ENCODE peak calls at places on chromosome 18, in five cellular contexts. N is pancreas, O is HepG2, E is GM23338, G is cardiac fibroblast. Y is an unnamed sample.
A peak's percentile ranks its signal among the peaks of the same experiment; 100 is the strongest.

GRCh38 chr18:37778417-37779165 is 213.0 kb upstream of the CELF4 start:
- DNase-seq in E (peak; percentile 92), O (peak; percentile 37), G (peak; percentile 57), N (peak; percentile 79), Y (peak; percentile 8)

GRCh38 chr18:12027046-12027445 is 45.7 kb downstream of the IMPA2 start:
- DNase-seq in E (no peak), G (no peak), O (no peak), N (peak; percentile 91), Y (no peak)

GRCh38 chr18:75070625-75071483 is 138.1 kb downstream of the PTGR3 start:
- DNase-seq in G (peak; percentile 59), N (no peak), O (peak; percentile 74), E (no peak), Y (peak; percentile 64)

GRCh38 chr18:23772327-23772920 is 83.2 kb downstream of the LAMA3 start:
- DNase-seq in E (no peak), O (no peak), G (no peak), N (no peak), Y (no peak)

GRCh38 chr18:56748698-56749268 is 97.6 kb downstream of the WDR7 start:
- DNase-seq in G (peak; percentile 65), E (peak; percentile 64), N (no peak), O (peak; percentile 18), Y (peak; percentile 64)

GRCh38 chr18:33184918-33185317 is 255.6 kb downstream of the CCDC178 start:
- DNase-seq in O (no peak), G (no peak), E (peak; percentile 66), N (no peak), Y (no peak)

GRCh38 chr18:50769463-50769862 is 50.4 kb downstream of the MRO start:
- DNase-seq in E (no peak), N (no peak), G (no peak), O (no peak), Y (no peak)

GRCh38 chr18:35619468-35619867 is 37.9 kb downstream of the GALNT1 start:
- DNase-seq in O (no peak), G (peak; percentile 18), E (no peak), N (no peak), Y (no peak)

GRCh38 chr18:77042583-77042982 is 90.0 kb downstream of the MBP start:
- DNase-seq in O (no peak), N (no peak), G (no peak), E (no peak), Y (no peak)

GRCh38 chr18:13613099-13613498 is 113.3 kb downstream of the FAM210A start:
- DNase-seq in G (no peak), O (no peak), E (no peak), N (no peak), Y (no peak)

GRCh38 chr18:475202-475624 is 25.3 kb downstream of the COLEC12 start:
- DNase-seq in G (peak; percentile 93), N (no peak), O (peak; percentile 49), E (peak; percentile 86), Y (peak; percentile 73)

GRCh38 chr18:28075501-28075900 is 101.4 kb downstream of the CDH2 start:
- DNase-seq in G (no peak), O (peak; percentile 31), E (no peak), N (no peak), Y (peak; percentile 54)

GRCh38 chr18:40470753-40471152 is 1484.3 kb upstream of the PIK3C3 start:
- DNase-seq in E (no peak), O (no peak), N (no peak), G (no peak), Y (no peak)

GRCh38 chr18:9130806-9131205 is 5.8 kb upstream of the ANKRD12 start:
- DNase-seq in E (no peak), N (no peak), O (no peak), G (no peak), Y (no peak)

GRCh38 chr18:1013951-1014350 is 109.3 kb downstream of the ADCYAP1 start:
- DNase-seq in E (no peak), N (no peak), O (no peak), G (peak; percentile 7), Y (no peak)

GRCh38 chr18:35713545-35713944 is 132.0 kb downstream of the GALNT1 start:
- DNase-seq in N (no peak), O (no peak), E (no peak), G (peak; percentile 47), Y (peak; percentile 84)

GRCh38 chr18:34028341-34028740 is 196.4 kb downstream of the NOL4 start:
- DNase-seq in E (no peak), O (no peak), G (no peak), N (no peak), Y (no peak)

GRCh38 chr18:21316296-21316695 is 74.3 kb downstream of the GREB1L start:
- DNase-seq in N (no peak), O (no peak), G (no peak), E (no peak), Y (no peak)

GRCh38 chr18:61531182-61531581 is 198.0 kb downstream of the CDH20 start:
- DNase-seq in O (no peak), N (no peak), E (no peak), G (no peak), Y (peak; percentile 52)

GRCh38 chr18:50298443-50299284 is 11.2 kb upstream of the CXXC1 start:
- DNase-seq in G (no peak), E (peak; percentile 46), O (no peak), N (peak; percentile 73), Y (no peak)

GRCh38 chr18:56789004-56789888 is 138.1 kb downstream of the WDR7 start:
- DNase-seq in E (peak; percentile 81), O (peak; percentile 33), G (peak; percentile 62), N (no peak), Y (no peak)

GRCh38 chr18:14930076-14930475 is 182.1 kb downstream of the ANKRD30B start:
- DNase-seq in E (no peak), N (no peak), O (no peak), G (no peak), Y (no peak)

GRCh38 chr18:21958707-21959457 is 210.5 kb upstream of the GATA6 start:
- DNase-seq in N (no peak), O (no peak), G (no peak), E (no peak), Y (no peak)

GRCh38 chr18:54284967-54285785 is 15.9 kb downstream of the POLI start:
- DNase-seq in E (no peak), N (no peak), O (no peak), G (peak; percentile 42), Y (peak; percentile 75)

GRCh38 chr18:23885750-23886149 is 128.8 kb upstream of the TTC39C start:
- DNase-seq in N (no peak), G (no peak), E (no peak), O (no peak), Y (no peak)

GRCh38 chr18:13868501-13869271 is 44.7 kb downstream of the MC5R start:
- DNase-seq in N (no peak), O (no peak), E (peak; percentile 69), G (no peak), Y (no peak)

GRCh38 chr18:24602156-24602555 is 141.7 kb downstream of the HRH4 start:
- DNase-seq in N (no peak), O (no peak), G (no peak), E (no peak), Y (no peak)

GRCh38 chr18:31045599-31045998 is 3.1 kb upstream of the DSC3 start:
- DNase-seq in G (no peak), N (no peak), E (no peak), O (peak; percentile 9), Y (no peak)

GRCh38 chr18:74631242-74632087 is 33.8 kb downstream of the ZNF407 start:
- DNase-seq in E (no peak), N (no peak), O (no peak), G (peak; percentile 71), Y (peak; percentile 56)

GRCh38 chr18:28267878-28268625 is 91.1 kb upstream of the CDH2 start:
- DNase-seq in G (peak; percentile 49), O (no peak), N (no peak), E (no peak), Y (no peak)

GRCh38 chr18:70292628-70293027 is 3.8 kb downstream of the SOCS6 start:
- DNase-seq in G (no peak), O (no peak), N (no peak), E (no peak), Y (no peak)
- H3K4me3 ChIP-seq in G (no peak overlapping the region), O (no peak overlapping the region), N (no peak overlapping the region), E (no peak overlapping the region), Y (no peak overlapping the region)

DNA sequence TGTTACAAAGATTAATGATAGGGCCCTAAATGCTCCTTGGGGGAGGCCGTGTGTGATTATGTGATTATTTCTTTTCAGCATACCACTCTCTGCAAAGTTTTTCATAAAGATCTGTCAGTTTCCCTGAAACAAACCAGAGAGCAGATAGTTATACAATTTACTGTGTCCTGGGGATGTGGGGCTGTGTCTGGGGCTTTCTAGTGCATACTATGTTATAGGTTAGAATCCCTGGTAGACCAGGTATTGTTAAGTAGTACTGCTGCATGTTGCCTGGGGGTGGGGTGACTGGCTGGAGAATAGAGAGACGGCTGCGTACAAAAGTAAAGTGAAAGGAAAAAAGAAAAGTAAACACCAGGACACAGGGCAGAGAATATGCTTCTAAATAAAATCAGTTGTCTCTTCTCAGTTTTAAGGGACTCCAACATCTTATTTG is 3.3 kb upstream of the CCBE1 start:
- DNase-seq in E (no peak), G (no peak), N (no peak), O (no peak), Y (no peak)
- TF ChIP-seq CTCF in E (no peak), G (no peak), N (no peak), O (no peak), Y (no peak)

DNA sequence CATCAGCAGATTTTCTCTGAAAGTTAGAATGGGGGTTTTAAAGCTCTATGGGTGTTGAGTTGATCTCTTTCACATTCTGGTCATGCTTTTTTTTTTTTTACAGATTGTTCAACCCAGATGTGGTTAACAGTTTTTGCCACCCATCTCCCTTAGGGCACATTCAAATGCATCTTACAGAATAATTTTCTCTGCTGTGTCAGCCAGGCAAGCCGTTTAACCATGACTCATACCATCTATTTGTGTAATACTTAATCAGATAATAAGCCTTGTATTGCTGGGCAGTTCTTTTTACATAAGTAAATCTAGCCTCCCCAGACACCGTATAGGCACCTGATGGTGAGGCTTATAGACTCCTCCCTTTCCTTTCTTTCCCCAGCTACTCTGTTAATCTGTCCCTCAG is 62.0 kb downstream of the TGIF1 start:
- DNase-seq in G (peak; percentile 79), N (no peak), O (no peak), E (no peak), Y (peak; percentile 64)
- H3K4me3 ChIP-seq in G (no peak overlapping the region), N (no peak overlapping the region), O (no peak overlapping the region), E (no peak overlapping the region), Y (no peak overlapping the region)

GRCh38 chr18:79457652-79458051 is 61.9 kb downstream of the NFATC1 start:
- DNase-seq in G (no peak), N (peak; percentile 67), E (no peak), O (no peak), Y (no peak)
- TF ChIP-seq CTCF in G (no peak), N (no peak), E (no peak), O (no peak), Y (no peak)

DNA sequence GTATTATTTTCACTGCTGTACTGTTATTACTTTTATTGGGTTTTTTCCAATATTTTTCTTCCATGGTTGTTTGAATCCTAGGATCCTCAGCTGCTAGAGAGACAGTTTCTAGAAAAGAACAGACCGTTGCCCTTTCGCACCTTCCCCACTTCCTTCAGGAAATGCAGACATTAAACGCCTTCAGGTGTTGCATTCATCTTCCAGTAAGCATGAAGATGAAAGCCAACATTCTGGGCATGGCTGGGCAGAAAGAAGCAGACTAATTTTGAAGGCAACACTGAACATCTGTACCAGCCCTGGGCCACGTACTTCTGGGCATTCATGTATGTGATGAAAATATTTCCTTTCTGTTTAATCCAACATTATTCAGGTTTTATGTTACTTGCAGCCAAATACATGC is 51.0 kb downstream of the AKAIN1 start:
- DNase-seq in N (no peak), E (no peak), G (no peak), O (no peak), Y (no peak)
- H3K4me3 ChIP-seq in N (no peak overlapping the region), E (no peak overlapping the region), G (no peak overlapping the region), O (no peak overlapping the region), Y (no peak overlapping the region)

GRCh38 chr18:45839415-45840395 is 14.2 kb downstream of the SIGLEC15 start:
- DNase-seq in N (no peak), O (peak; percentile 23), G (peak; percentile 87), E (peak; percentile 76), Y (peak; percentile 91)
- TF ChIP-seq CTCF in N (peak; percentile 11), O (peak; percentile 45), G (peak; percentile 86), E (peak; percentile 76), Y (peak; percentile 79)